ENCODE peak calls at places on chromosomes 4 and X, in nine cellular contexts. T is astrocyte of the cerebellum; N is neural progenitor cell; M is activated naive CD4-positive, alpha-beta T cell; Y is choroid plexus epithelial cell; H is T-cell; B is Caco-2; L is activated CD4-positive, alpha-beta T cell treated with anti-CD3 and anti-CD28 coated beads, Interleukin-2, amount 10 ng/mL, durations not matched to agents 7 days and 5 days; W is cerebellum. S is an unnamed sample.

GRCh38 chr4:134935320-134935719 is 733.7 kb upstream of the PABPC4L start:
- DNase-seq in W (no peak), M (no peak), N (peak), B (no peak), Y (peak), L (no peak), T (no peak), H (no peak), S (no peak)

GRCh38 chrX:101219840-101220191 is 230 bp downstream of the DRP2 start:
- DNase-seq in T (no peak), Y (peak), N (peak), M (no peak), L (no peak), H (no peak), W (no peak), B (no peak), S (peak)

GRCh38 chr4:2243682-2244380 is 1.9 kb upstream of the HAUS3 start:
- DNase-seq in N (no peak), L (no peak), M (no peak), W (peak), H (no peak), B (peak), Y (peak), T (no peak), S (peak)

GRCh38 chr4:81065446-81065845 is 34.9 kb downstream of the BMP3 start:
- DNase-seq in M (no peak), Y (no peak), W (no peak), T (no peak), H (no peak), L (no peak), B (no peak), N (no peak), S (no peak)

GRCh38 chrX:47264507-47265173 is 31.8 kb downstream of the USP11 start:
- DNase-seq in N (no peak), Y (peak), B (no peak), H (no peak), T (no peak), W (no peak), L (no peak), M (no peak), S (no peak)

GRCh38 chr4:7908668-7909067 is 31.0 kb downstream of the AFAP1 start:
- DNase-seq in W (no peak), M (no peak), H (no peak), T (no peak), L (no peak), B (no peak), Y (no peak), N (no peak), S (no peak)

GRCh38 chr4:3639613-3640586 is 107.7 kb upstream of the LRPAP1 start:
- DNase-seq in T (no peak), W (peak), H (no peak), M (no peak), N (no peak), Y (no peak), B (no peak), L (no peak), S (no peak)

GRCh38 chr4:141814499-141814898 is 178.1 kb downstream of the IL15 start:
- DNase-seq in L (no peak), N (no peak), Y (no peak), T (no peak), M (no peak), H (no peak), W (no peak), B (no peak), S (no peak)

GRCh38 chrX:154325541-154325940 is 29.9 kb downstream of the TKTL1 start:
- DNase-seq in B (no peak), N (no peak), W (no peak), L (no peak), T (peak), H (no peak), M (no peak), Y (peak), S (peak)

GRCh38 chr4:128384091-128384520 is 96.5 kb upstream of the PGRMC2 start:
- DNase-seq in B (peak), W (no peak), L (no peak), Y (peak), N (no peak), T (no peak), H (no peak), M (no peak), S (peak)

GRCh38 chrX:119755981-119756533 is 2.3 kb upstream of the SOWAHD start:
- DNase-seq in B (no peak), N (no peak), H (peak), Y (no peak), T (no peak), M (no peak), L (peak), W (no peak), S (no peak)

GRCh38 chrX:50865311-50865710 is 45.2 kb upstream of the BMP15 start:
- DNase-seq in L (no peak), T (no peak), N (no peak), B (no peak), M (no peak), Y (no peak), H (no peak), W (no peak), S (no peak)

GRCh38 chrX:150581093-150581775 is 12.8 kb downstream of the MTM1 start:
- DNase-seq in H (no peak), T (peak), B (no peak), Y (peak), N (no peak), L (no peak), M (no peak), W (no peak), S (peak)

GRCh38 chrX:16966745-16967144 is 20.3 kb downstream of the REPS2 start:
- DNase-seq in T (no peak), M (no peak), L (no peak), Y (no peak), N (no peak), B (no peak), H (no peak), W (no peak), S (no peak)

GRCh38 chr4:9832640-9833039 is 51.2 kb downstream of the DRD5 start:
- DNase-seq in M (no peak), Y (no peak), H (no peak), N (no peak), L (no peak), T (no peak), W (no peak), B (no peak), S (no peak)

GRCh38 chr4:176805155-176805554 is 12.4 kb upstream of the VEGFC start:
- DNase-seq in B (no peak), L (no peak), T (no peak), W (no peak), M (no peak), H (no peak), Y (peak), N (no peak), S (peak)

GRCh38 chrX:10486373-10486772 is 134.0 kb downstream of the MID1 start:
- DNase-seq in W (no peak), H (no peak), B (no peak), L (no peak), T (no peak), Y (peak), M (no peak), N (no peak), S (peak)